ENCODE peak calls at places on chromosomes 2 and 18, in seven cellular contexts. F is fibroblast of mammary gland, Z is tibial artery, I is cardiac muscle cell, A is AG04450, E is HL-60, P is BE2C. T is an unnamed sample.

GRCh38 chr2:2103320-2103719 is 227.8 kb downstream of the MYT1L start:
- DNase-seq in F (no peak), Z (no peak), I (no peak), A (no peak), E (no peak), P (peak), T (no peak)

GRCh38 chr2:82278409-82278808 is 1973.9 kb upstream of the LRRTM1 start:
- DNase-seq in F (no peak), Z (no peak), I (no peak), A (no peak), E (no peak), P (no peak), T (no peak)

GRCh38 chr18:48834421-48835011 is 116.2 kb downstream of the SMAD7 start:
- DNase-seq in F (peak), Z (peak), I (no peak), A (peak), E (peak), P (peak), T (peak)

GRCh38 chr18:75478996-75479870 is 51.7 kb upstream of the SMIM21 start:
- DNase-seq in F (peak), Z (no peak), I (peak), A (no peak), E (peak), P (no peak), T (peak)

GRCh38 chr2:99448556-99448955 is 41.3 kb downstream of the REV1 start:
- DNase-seq in F (peak), Z (no peak), I (no peak), A (no peak), E (no peak), P (no peak), T (peak)

GRCh38 chr18:79988925-79989361 is 580 bp upstream of the TXNL4A start:
- DNase-seq in F (peak), Z (no peak), I (peak), A (no peak), E (peak), P (no peak), T (peak)

GRCh38 chr2:133658020-133658903 is 90.0 kb upstream of the NCKAP5 start:
- DNase-seq in F (no peak), Z (no peak), I (no peak), A (no peak), E (no peak), P (peak), T (no peak)

GRCh38 chr2:235938611-235939010 is 229.6 kb downstream of the GBX2 start:
- DNase-seq in F (no peak), Z (peak), I (no peak), A (no peak), E (no peak), P (no peak), T (no peak)

GRCh38 chr18:39033312-39033711 is 1467.7 kb upstream of the CELF4 start:
- DNase-seq in F (no peak), Z (no peak), I (no peak), A (no peak), E (no peak), P (no peak), T (no peak)

GRCh38 chr2:201257381-201257940 is 2.9 kb upstream of the CASP8 start:
- DNase-seq in F (no peak), Z (no peak), I (no peak), A (no peak), E (peak), P (no peak), T (no peak)

GRCh38 chr2:125516496-125517109 is 1139.4 kb upstream of the GYPC start:
- DNase-seq in F (peak), Z (no peak), I (peak), A (no peak), E (peak), P (peak), T (peak)

GRCh38 chr2:12034303-12034861 is 287.9 kb downstream of the LPIN1 start:
- DNase-seq in F (no peak), Z (no peak), I (no peak), A (no peak), E (no peak), P (no peak), T (no peak)

GRCh38 chr2:7010376-7010775 is 93.2 kb downstream of the RNF144A start:
- DNase-seq in F (peak), Z (no peak), I (no peak), A (no peak), E (no peak), P (no peak), T (peak)

GRCh38 chr18:36411745-36412168 is 114.2 kb downstream of the FHOD3 start:
- DNase-seq in F (peak), Z (no peak), I (peak), A (no peak), E (no peak), P (peak), T (peak)

GRCh38 chr2:8094571-8094970 is 587.3 kb upstream of the ID2 start:
- DNase-seq in F (peak), Z (no peak), I (no peak), A (no peak), E (no peak), P (no peak), T (no peak)

GRCh38 chr2:128317186-128317897 is 1.3 kb downstream of the HS6ST1 start:
- DNase-seq in F (no peak), Z (peak), I (peak), A (no peak), E (peak), P (no peak), T (no peak)

GRCh38 chr2:227447606-227448005 is 24.4 kb upstream of the AGFG1 start:
- DNase-seq in F (peak), Z (no peak), I (no peak), A (peak), E (no peak), P (no peak), T (peak)

DNA sequence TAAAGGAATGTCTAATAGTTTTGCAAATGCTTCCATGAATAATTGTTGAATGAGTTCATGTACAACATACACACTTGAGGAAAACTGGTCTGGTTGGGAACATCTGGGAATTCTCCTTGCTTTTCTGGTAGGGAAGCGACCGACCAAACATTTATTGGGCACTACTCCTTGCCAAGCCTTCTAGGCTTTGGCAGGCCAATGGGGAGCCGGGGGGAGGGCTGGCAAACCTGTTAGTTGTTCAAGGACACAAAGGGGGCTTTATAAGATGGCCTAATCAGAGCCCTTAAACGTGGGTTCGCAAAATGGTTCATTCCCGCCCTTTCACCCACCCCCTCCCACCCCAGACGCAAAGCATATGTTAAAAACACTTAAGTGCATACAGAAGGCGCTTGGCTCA is 902 bp upstream of the VSNL1 start:
- DNase-seq in F (peak), Z (no peak), I (peak), A (no peak), E (no peak), P (no peak), T (peak)
- H3K4me3 ChIP-seq in F (no peak), Z (peak), I (peak), A (peak), E (no peak), P (no peak), T (peak)

GRCh38 chr2:120669121-120669952 is 66.3 kb upstream of the GLI2 start:
- DNase-seq in F (peak), Z (no peak), I (peak), A (no peak), E (no peak), P (peak), T (peak)
- TF ChIP-seq CTCF in F (no peak), Z (no peak), I (peak), A (peak), E (no peak), P (peak), T (peak)

DNA sequence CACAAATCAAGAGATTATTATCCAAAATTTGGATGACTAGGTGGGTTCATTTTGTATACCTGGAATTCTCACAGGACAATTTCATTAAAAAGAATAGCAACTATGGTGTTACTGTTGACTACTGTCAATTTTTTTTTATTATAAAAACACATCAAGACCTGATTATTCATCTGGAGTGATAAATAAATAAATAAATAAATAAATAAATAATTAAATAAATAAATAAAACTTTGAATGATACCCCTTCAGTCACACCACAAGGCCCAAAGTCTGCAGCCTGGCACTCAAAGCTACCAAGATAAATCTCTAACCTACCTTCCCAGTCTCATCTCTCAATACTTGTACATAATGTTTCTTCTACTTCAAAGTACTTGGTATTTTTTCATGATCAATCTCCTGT is 294.0 kb upstream of the KLHL29 start:
- DNase-seq in F (no peak), Z (no peak), I (no peak), A (no peak), E (no peak), P (no peak), T (no peak)
- H3K4me3 ChIP-seq in F (no peak), Z (no peak), I (no peak), A (no peak), E (no peak), P (no peak), T (no peak)

GRCh38 chr18:27748336-27748735 is 428.6 kb downstream of the CDH2 start:
- DNase-seq in F (no peak), Z (no peak), I (no peak), A (no peak), E (no peak), P (no peak), T (no peak)

GRCh38 chr18:27752944-27753343 is 424.0 kb downstream of the CDH2 start:
- DNase-seq in F (no peak), Z (no peak), I (no peak), A (no peak), E (no peak), P (no peak), T (no peak)

GRCh38 chr18:27746241-27746640 is 430.7 kb downstream of the CDH2 start:
- DNase-seq in F (no peak), Z (no peak), I (no peak), A (no peak), E (no peak), P (no peak), T (no peak)

GRCh38 chr18:27749189-27749588 is 427.7 kb downstream of the CDH2 start:
- DNase-seq in F (no peak), Z (no peak), I (no peak), A (no peak), E (no peak), P (no peak), T (no peak)

DNA sequence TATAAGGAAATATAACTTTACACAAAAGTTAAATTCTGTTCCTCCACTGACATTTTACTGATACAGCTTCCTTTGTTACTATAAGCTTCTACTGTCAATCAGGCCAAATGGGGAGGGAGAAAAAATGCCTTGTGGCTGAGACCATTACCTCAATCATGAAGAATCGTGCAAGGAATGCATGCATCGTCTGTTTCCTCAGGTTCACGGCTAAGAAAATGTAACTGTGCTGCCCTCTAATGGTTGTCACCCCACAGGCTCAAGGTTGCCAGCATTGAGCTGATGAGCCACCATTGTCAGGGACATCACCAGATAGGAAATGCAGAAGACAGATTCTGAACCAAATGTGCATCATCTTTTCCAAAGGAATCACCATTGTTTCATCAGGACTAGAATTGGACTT is 426.9 kb downstream of the CDH2 start:
- DNase-seq in F (peak), Z (no peak), I (peak), A (no peak), E (peak), P (peak), T (no peak)
- TF ChIP-seq CTCF in F (peak), Z (no peak), I (peak), A (peak), E (peak), P (peak), T (peak)

GRCh38 chr2:184824597-184824996 is 226.3 kb downstream of the ZNF804A start:
- DNase-seq in F (no peak), Z (no peak), I (no peak), A (no peak), E (no peak), P (no peak), T (no peak)
- H3K4me3 ChIP-seq in F (no peak), Z (no peak), I (no peak), A (no peak), E (no peak), P (no peak), T (no peak)

DNA sequence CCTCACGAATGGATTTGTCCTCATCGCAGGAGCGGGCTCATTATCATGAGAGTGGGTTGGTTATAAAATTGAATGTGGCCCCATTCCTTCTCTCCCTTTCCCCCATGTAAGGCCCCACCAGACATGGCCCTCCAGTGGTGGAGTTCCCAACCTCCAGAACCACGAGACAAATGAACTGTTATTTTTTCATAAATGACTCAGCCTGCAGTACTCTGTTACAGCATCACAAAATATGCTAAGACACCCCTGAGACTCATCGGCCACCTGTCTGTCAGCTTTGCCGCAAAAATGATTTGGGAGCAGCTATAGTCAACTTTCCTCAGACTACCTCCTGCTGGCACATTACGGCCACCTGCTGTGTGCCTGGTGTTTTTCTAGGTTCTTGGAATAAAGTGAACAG is 21.4 kb upstream of the C1QL2 start:
- DNase-seq in F (no peak), Z (no peak), I (no peak), A (no peak), E (no peak), P (no peak), T (no peak)
- TF ChIP-seq CTCF in F (no peak), Z (no peak), I (no peak), A (no peak), E (no peak), P (no peak), T (no peak)

GRCh38 chr2:138298120-138298814 is 203.3 kb upstream of the SPOPL start:
- DNase-seq in F (no peak), Z (no peak), I (no peak), A (no peak), E (no peak), P (no peak), T (no peak)

GRCh38 chr2:138293549-138293948 is 208.0 kb upstream of the SPOPL start:
- DNase-seq in F (no peak), Z (no peak), I (no peak), A (no peak), E (no peak), P (no peak), T (no peak)

GRCh38 chr2:138294451-138294850 is 207.1 kb upstream of the SPOPL start:
- DNase-seq in F (peak), Z (no peak), I (no peak), A (no peak), E (no peak), P (no peak), T (peak)

GRCh38 chr2:138296365-138296764 is 205.2 kb upstream of the SPOPL start:
- DNase-seq in F (no peak), Z (no peak), I (no peak), A (no peak), E (no peak), P (no peak), T (no peak)

GRCh38 chr2:138298900-138299299 is 202.7 kb upstream of the SPOPL start:
- DNase-seq in F (no peak), Z (no peak), I (no peak), A (no peak), E (no peak), P (no peak), T (no peak)
- H3K4me3 ChIP-seq in F (no peak), Z (no peak), I (no peak), A (no peak), E (no peak), P (no peak), T (no peak)

DNA sequence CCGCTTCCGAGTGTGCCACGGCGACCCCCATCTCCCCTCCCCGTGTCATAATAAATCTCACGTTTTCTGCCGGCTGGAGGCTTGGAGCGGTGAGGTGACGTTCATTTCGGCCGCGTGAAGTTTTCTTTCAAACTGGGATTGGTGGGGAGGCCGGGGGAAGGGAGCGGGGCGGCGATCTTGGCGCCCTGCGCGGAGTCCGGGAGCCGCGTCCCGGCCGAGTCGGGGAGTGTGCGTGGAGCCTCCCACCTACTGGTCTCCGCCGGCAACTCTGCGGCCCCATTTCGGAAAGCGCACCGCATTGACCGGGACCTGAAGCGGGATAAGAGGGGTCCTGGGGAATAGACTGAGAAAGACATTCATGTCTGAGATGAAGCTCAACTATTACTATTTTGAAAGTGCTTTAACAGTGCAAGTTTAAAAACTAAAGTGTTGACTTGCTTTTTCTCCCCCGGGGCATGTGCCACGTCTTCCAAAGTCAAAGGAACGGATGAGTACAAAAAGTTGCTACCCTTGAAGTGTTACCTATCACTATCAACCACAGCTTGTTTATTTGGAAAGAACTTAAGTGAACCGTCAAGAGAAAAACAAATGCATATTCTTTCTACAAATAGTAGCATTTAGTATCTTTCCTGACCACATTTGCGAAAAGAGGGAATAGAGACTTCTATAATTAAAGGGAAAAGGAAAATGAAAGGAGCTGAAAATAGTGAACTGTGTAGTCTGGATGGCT is 818 bp upstream of the IKZF2 start:
- DNase-seq in F (peak), Z (peak), I (peak), A (peak), E (peak), P (peak), T (peak)
- TF ChIP-seq CTCF in F (peak), Z (peak), I (peak), A (peak), E (no peak), P (peak), T (peak)

T was measured in foreskin fibroblast.